ENCODE peak calls at places on chromosomes 5 and 9, in four cellular contexts. I, H, R and J are unnamed samples.

GRCh38 chr9:101485873-101486692 is 47.6 kb upstream of the RNF20 start:
- DNase-seq in R (peak; percentile 17), I (no peak), H (peak; percentile 41), J (no peak)

GRCh38 chr9:133437753-133438531 is 15.8 kb downstream of the ADAMTS13 start:
- DNase-seq in H (no peak), R (peak; percentile 63), I (no peak), J (no peak)

GRCh38 chr5:1143670-1143951 is 31.7 kb upstream of the SLC12A7 start:
- DNase-seq in I (no peak), R (no peak), H (no peak), J (no peak)

GRCh38 chr9:70421272-70422180 is 7.1 kb upstream of the KLF9 start:
- DNase-seq in H (peak; percentile 54), R (no peak), I (no peak), J (peak; percentile 44)

GRCh38 chr9:31153250-31153840 is 1231.1 kb upstream of the ACO1 start:
- DNase-seq in R (no peak), I (no peak), H (no peak), J (no peak)

GRCh38 chr9:121376214-121376830 is 6.3 kb upstream of the STOM start:
- DNase-seq in R (no peak), H (peak; percentile 46), I (no peak), J (peak; percentile 51)

GRCh38 chr5:107012371-107012770 is 658.4 kb downstream of the EFNA5 start:
- DNase-seq in R (no peak), I (no peak), H (no peak), J (no peak)

GRCh38 chr9:35108461-35108860 is 5.5 kb upstream of the STOML2 start:
- DNase-seq in H (no peak), R (no peak), I (no peak), J (no peak)

GRCh38 chr9:134205636-134206316 is 41.4 kb upstream of the RNU6ATAC start:
- DNase-seq in I (no peak), H (peak; percentile 28), R (peak; percentile 76), J (peak; percentile 23)

DNA sequence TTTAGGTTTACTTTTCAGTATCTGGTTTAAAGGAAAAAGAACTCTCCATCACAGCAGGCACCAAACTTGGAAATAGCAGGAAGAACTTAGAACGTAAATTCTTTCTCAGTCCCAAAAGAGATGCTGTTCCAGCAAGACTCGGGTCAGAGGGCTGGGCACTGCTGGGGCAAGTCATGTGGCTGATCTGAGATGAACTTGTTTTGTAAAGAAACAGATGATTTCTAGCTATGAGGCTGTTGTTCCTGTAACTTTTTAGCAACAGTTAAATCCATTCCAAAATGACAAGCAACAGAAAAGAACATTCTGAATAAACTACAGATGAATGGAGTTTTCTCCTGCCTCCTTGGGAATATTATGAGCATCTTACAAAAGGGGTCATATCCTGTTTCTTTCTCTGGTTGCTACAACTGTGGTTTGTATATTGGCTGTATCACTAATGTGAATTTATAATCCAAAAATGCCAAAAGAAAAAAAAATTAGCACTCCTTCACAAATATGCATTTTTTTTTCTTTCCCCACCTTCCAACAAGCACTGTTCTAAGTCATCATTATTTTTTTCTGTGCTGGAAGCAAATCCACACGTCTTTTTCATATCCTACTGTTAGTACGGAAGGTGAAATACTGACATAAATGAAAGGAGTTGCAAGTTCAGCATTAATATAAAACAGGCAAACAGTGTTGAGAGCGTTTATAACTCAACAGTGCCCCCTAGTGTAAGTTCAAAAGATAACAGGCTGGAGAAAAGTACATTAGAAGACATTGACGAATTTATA is 31.0 kb downstream of the OR2K2 start:
- DNase-seq in H (peak; percentile 81), I (peak; percentile 37), R (peak; percentile 54), J (peak; percentile 70)
- TF ChIP-seq FOS in H (no peak), I (no peak), R (no peak), J (no peak)

GRCh38 chr5:78509884-78510769 is 138.4 kb downstream of the LHFPL2 start:
- DNase-seq in I (no peak), H (no peak), R (peak; percentile 82), J (peak; percentile 60)
- TF ChIP-seq FOS in I (no peak), H (no peak), R (no peak), J (no peak)

DNA sequence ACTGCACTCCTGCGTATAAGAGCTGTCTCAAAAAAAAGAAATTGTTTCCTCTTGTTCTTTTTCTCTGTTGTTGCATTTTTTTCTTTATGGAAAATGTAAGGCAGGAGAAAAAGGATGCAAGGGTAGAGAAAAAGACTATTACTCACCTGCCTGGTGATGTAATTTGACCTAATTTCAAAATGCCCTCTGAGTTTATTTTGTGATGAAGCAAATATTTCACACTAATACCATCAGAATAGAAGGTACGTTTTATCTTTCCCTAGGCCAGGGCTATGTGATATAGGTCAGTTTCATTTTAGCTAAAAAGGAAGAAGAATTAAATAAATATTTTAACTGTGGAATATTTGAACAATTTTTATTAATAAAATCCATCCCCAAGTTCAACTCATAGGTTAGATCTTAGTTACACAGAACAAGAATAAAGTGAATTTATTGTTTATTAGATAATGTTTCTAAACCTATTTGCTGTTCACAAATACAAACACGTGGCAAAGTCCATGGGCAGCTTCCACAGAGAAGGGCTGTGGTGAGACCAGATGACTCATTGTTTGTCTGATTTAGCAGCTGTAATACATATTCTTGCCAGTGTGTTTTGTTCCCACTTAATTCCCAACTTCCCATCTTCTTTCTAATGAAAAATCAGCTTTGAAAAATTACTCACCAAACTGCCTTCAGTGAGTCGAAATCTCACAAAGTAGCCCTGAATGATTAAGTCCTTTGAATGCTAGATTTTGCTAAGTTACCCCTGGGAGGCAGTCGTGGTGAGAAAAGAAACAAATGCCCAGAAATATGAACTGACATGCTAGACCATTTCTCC is 52.8 kb upstream of the CCDC112 start:
- DNase-seq in R (no peak), I (no peak), H (peak; percentile 90), J (peak; percentile 86)
- TF ChIP-seq FOS in R (no peak), I (no peak), H (peak; percentile 90), J (peak; percentile 95)

GRCh38 chr5:29085142-29085541 is 2046.8 kb upstream of the CDH9 start:
- DNase-seq in R (no peak), I (no peak), H (no peak), J (no peak)
- TF ChIP-seq FOS in R (no peak), I (no peak), H (no peak), J (no peak)

GRCh38 chr5:134151723-134152122 is 25.0 kb downstream of the SKP1 start:
- DNase-seq in H (no peak), I (no peak), R (no peak), J (no peak)
- TF ChIP-seq FOS in H (no peak), I (no peak), R (no peak), J (no peak)